ENCODE peak calls at places on chromosomes 6 and 20, in ten cellular contexts. A, P, J, E, R, T, N, W, X and F are unnamed samples.

GRCh38 chr6:22095886-22096285 is 200.9 kb downstream of the PRL start:
- DNase-seq in W (no peak), N (no peak), R (no peak), J (no peak), A (no peak), E (no peak), P (peak; percentile 72), T (no peak), X (no peak), F (no peak)

GRCh38 chr6:93040375-93040774 is 379.0 kb downstream of the EPHA7 start:
- DNase-seq in J (no peak), T (no peak), N (no peak), R (no peak), X (no peak), A (no peak), P (no peak), W (no peak), E (no peak), F (no peak)

GRCh38 chr20:24533449-24533848 is 64.0 kb downstream of the SYNDIG1 start:
- DNase-seq in A (no peak), J (no peak), P (no peak), R (no peak), X (no peak), N (peak; percentile 34), W (no peak), E (no peak), T (no peak), F (no peak)

GRCh38 chr6:44029489-44030185 is 97.6 kb downstream of the MRPL14 start:
- DNase-seq in A (no peak), W (no peak), X (no peak), T (peak; percentile 39), R (no peak), P (no peak), N (no peak), E (no peak), J (peak; percentile 67), F (no peak)

GRCh38 chr6:157226761-157227160 is 96.6 kb downstream of the TMEM242 start:
- DNase-seq in P (no peak), W (no peak), J (no peak), X (no peak), R (no peak), A (no peak), N (no peak), E (no peak), T (no peak), F (no peak)

GRCh38 chr6:145026267-145026679 is 709.0 kb downstream of the EPM2A start:
- DNase-seq in X (no peak), W (no peak), E (no peak), N (no peak), J (no peak), T (no peak), R (no peak), A (no peak), P (no peak), F (no peak)

GRCh38 chr6:132205946-132206345 is 195.3 kb downstream of the MOXD1 start:
- DNase-seq in A (no peak), W (no peak), E (no peak), X (no peak), R (no peak), N (no peak), J (no peak), P (no peak), T (no peak), F (no peak)

GRCh38 chr6:13445005-13445743 is 42.2 kb downstream of the GFOD1 start:
- DNase-seq in T (peak; percentile 91), X (peak; percentile 89), W (no peak), A (no peak), P (peak; percentile 73), J (peak; percentile 71), E (peak; percentile 68), R (peak; percentile 54), N (no peak), F (no peak)

GRCh38 chr6:46788791-46789190 is 4.4 kb upstream of the MEP1A start:
- DNase-seq in W (no peak), A (no peak), X (no peak), N (no peak), E (no peak), T (no peak), J (no peak), R (no peak), P (no peak), F (no peak)

GRCh38 chr6:126550323-126550722 is 210.4 kb downstream of the CENPW start:
- DNase-seq in W (no peak), J (no peak), N (peak; percentile 41), E (no peak), T (no peak), A (no peak), R (no peak), P (no peak), X (no peak), F (no peak)

GRCh38 chr20:478010-478948 is 15.9 kb upstream of the TBC1D20 start:
- DNase-seq in T (no peak), E (no peak), J (no peak), W (no peak), N (no peak), R (no peak), X (no peak), A (no peak), P (no peak), F (no peak)

GRCh38 chr6:56891754-56892153 is 63.2 kb upstream of the BEND6 start:
- DNase-seq in N (peak; percentile 26), J (no peak), W (no peak), T (no peak), A (no peak), X (no peak), P (no peak), R (no peak), E (no peak), F (no peak)
- TF ChIP-seq CTCF in N (peak; percentile 19), J (peak; percentile 19), W (peak; percentile 34), T (no peak), A (peak; percentile 41), X (no peak), P (no peak), R (no peak), E (no peak), F (no peak)

GRCh38 chr6:15574497-15574896 is 88.3 kb downstream of the DTNBP1 start:
- DNase-seq in R (no peak), T (no peak), P (no peak), W (no peak), A (no peak), E (no peak), X (no peak), N (no peak), J (no peak), F (no peak)

GRCh38 chr6:15577106-15577505 is 85.7 kb downstream of the DTNBP1 start:
- DNase-seq in W (no peak), T (no peak), X (no peak), A (no peak), E (no peak), P (no peak), R (no peak), J (no peak), N (no peak), F (no peak)

GRCh38 chr6:15575357-15576037 is 87.3 kb downstream of the DTNBP1 start:
- DNase-seq in N (no peak), J (no peak), R (no peak), E (no peak), A (no peak), W (no peak), T (no peak), X (no peak), P (peak; percentile 15), F (no peak)

GRCh38 chr6:15578716-15579391 is 84.0 kb downstream of the DTNBP1 start:
- DNase-seq in N (no peak), E (no peak), X (no peak), P (no peak), T (no peak), A (no peak), W (no peak), R (no peak), J (no peak), F (no peak)

DNA sequence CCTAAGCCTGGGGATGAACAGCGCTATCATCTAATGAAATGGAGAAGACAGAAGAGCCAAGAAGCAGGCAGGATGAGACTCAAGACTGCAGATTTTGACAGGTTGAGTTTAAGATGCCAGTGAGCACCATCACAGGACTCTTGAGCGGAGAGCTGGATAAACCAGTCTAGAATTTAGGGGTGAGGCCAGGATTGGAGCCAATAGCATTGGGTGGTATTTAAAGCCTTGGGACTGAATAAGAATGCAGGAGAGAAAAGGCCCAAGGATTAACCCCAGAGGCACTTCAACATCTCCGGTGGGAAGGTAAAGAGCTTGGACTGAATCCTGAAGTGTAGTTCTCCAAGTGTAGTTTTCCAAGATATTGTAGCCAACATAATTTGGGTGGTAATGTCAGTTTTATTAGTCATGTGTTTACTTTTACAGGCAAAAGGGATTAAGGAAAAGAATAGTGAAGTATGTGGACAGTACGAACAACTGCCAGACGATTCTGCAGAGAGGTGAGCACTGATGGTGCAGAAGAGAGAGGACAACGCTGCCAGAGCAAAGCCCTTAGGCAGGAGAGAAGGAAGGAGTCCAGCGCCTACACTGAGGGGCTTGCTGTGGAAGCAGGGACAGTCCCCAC is 85.2 kb downstream of the DTNBP1 start:
- DNase-seq in R (no peak), A (no peak), P (no peak), W (no peak), J (no peak), N (no peak), T (no peak), X (no peak), E (no peak), F (no peak)
- TF ChIP-seq POLR2AphosphoS5 in R (no peak), A (no peak), P (no peak), W (no peak), J (no peak), N (no peak), T (no peak), X (no peak), E (no peak), F (no peak)

GRCh38 chr6:120147218-120147871 is 797.8 kb upstream of the MAN1A1 start:
- DNase-seq in W (no peak), E (no peak), P (no peak), R (no peak), J (no peak), N (peak; percentile 15), A (no peak), T (no peak), X (no peak), F (no peak)
- TF ChIP-seq CTCF in W (peak; percentile 19), E (no peak), P (no peak), R (no peak), J (peak; percentile 28), N (peak; percentile 52), A (peak; percentile 26), T (no peak), X (no peak), F (no peak)

DNA sequence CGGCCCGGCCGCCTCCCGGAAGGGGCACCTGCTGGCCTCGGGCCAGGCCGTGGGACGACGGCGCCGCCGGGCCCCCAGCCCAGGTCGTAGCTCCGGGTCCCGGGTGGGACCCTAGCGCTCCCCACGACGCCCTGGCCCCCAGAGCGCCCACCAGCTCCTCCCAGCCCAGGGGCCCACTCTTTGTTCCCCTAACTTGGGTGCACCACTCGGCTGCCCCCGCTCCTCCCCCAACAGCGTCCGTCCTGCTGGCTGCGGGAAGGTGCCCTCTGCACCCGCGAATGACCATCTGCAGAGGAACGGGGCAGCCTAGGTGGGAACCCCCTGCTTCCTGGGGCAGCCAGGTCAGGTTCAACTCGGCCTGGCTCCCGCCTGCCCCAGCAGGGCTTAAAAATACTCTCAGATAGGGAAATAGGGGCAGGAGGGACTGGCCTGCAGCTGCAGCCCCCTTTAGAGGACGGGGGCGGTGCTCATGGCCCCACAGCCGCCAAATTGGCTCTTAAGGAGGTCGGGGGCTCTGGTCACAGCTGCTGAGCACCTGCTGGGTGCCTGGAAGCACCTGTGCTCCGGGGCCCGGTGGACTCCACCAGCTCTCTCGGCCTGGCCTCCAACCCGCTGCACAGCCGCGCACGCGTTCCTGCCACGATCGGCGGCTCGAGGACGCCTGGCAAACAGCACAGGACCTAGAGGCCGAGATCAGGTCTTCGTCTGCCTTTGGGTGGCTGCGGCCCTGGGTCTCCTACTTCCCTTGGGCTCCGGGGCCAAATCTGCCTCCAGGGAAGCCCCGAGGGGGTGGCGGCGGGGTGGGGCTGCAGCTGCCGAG is 581 bp upstream of the LAMA5 start:
- DNase-seq in R (no peak), W (no peak), X (peak; percentile 60), P (peak; percentile 21), N (peak; percentile 70), E (peak; percentile 60), A (no peak), J (peak; percentile 68), T (peak; percentile 87), F (no peak)
- TF ChIP-seq POLR2AphosphoS5 in R (no peak), W (no peak), X (no peak), P (no peak), N (no peak), E (no peak), A (no peak), J (no peak), T (peak; percentile 27), F (peak; percentile 32)